ENCODE peak calls at places on chromosomes 7 and 10, in seven cellular contexts. X, B, F, Z, O, K and E are unnamed samples. For H3K9me3 and H3K4me1, the result is how much of the 10 kb centered on the place peaks cover.

GRCh38 chr10:14543048-14543903 is 212.6 kb upstream of the FRMD4A start:
- DNase-seq in X (peak), B (no peak), F (peak), Z (no peak), O (no peak), K (no peak), E (no peak)

GRCh38 chr10:117374506-117375359 is 507 bp downstream of the PDZD8 start:
- DNase-seq in X (peak), B (peak), F (peak), Z (peak), O (peak), K (peak), E (peak)

GRCh38 chr10:46523119-46523880 is 33.2 kb downstream of the GPRIN2 start:
- DNase-seq in X (no peak), B (no peak), F (peak), Z (peak), O (no peak), K (peak), E (peak)

GRCh38 chr10:14779053-14779649 is 4.5 kb upstream of the FAM107B start:
- DNase-seq in X (no peak), B (no peak), F (peak), Z (no peak), O (peak), K (no peak), E (no peak)

GRCh38 chr10:37734971-37735370 is 122.4 kb downstream of the ZNF248 start:
- DNase-seq in X (no peak), B (no peak), F (peak), Z (no peak), O (no peak), K (no peak), E (no peak)

GRCh38 chr7:104855826-104856225 is 158.2 kb upstream of the KMT2E start:
- DNase-seq in X (no peak), B (peak), F (no peak), Z (no peak), O (no peak), K (no peak), E (no peak)

GRCh38 chr10:43647576-43647975 is 1.1 kb downstream of the ZNF32 start:
- DNase-seq in X (no peak), B (peak), F (peak), Z (no peak), O (no peak), K (no peak), E (no peak)

GRCh38 chr10:100518761-100519241 is 860 bp downstream of the SEC31B start:
- DNase-seq in X (peak), B (peak), F (peak), Z (no peak), O (peak), K (peak), E (peak)

GRCh38 chr10:88810196-88810961 is 7.8 kb downstream of the LIPM start:
- DNase-seq in X (peak), B (peak), F (peak), Z (no peak), O (peak), K (no peak), E (no peak)

GRCh38 chr10:121265320-121265719 is 332.9 kb downstream of the FGFR2 start:
- DNase-seq in X (no peak), B (no peak), F (no peak), Z (no peak), O (no peak), K (no peak), E (no peak)

GRCh38 chr10:104257235-104257634 is 2.5 kb downstream of the GSTO1 start:
- DNase-seq in X (no peak), B (no peak), F (no peak), Z (no peak), O (no peak), K (no peak), E (no peak)

GRCh38 chr7:2843191-2843685 is 870 bp downstream of the GNA12 start:
- DNase-seq in X (no peak), B (no peak), F (peak), Z (peak), O (no peak), K (no peak), E (no peak)

GRCh38 chr10:127064474-127064873 is 131.9 kb downstream of the INSYN2A start:
- DNase-seq in X (no peak), B (no peak), F (no peak), Z (no peak), O (no peak), K (no peak), E (no peak)

GRCh38 chr10:118965096-118965495 is 64.4 kb upstream of the NANOS1 start:
- DNase-seq in X (no peak), B (no peak), F (no peak), Z (no peak), O (no peak), K (peak), E (no peak)

GRCh38 chr10:58791137-58791536 is 278.5 kb downstream of the BICC1 start:
- DNase-seq in X (no peak), B (no peak), F (peak), Z (no peak), O (no peak), K (no peak), E (no peak)

GRCh38 chr7:17690030-17690429 is 250.3 kb downstream of the SNX13 start:
- DNase-seq in X (no peak), B (no peak), F (peak), Z (no peak), O (no peak), K (no peak), E (no peak)

GRCh38 chr7:71824356-71824755 is 587.8 kb downstream of the CALN1 start:
- DNase-seq in X (no peak), B (no peak), F (peak), Z (no peak), O (no peak), K (no peak), E (no peak)

GRCh38 chr10:77176224-77176623 is 461.4 kb downstream of the KCNMA1 start:
- DNase-seq in X (no peak), B (no peak), F (no peak), Z (no peak), O (no peak), K (no peak), E (no peak)

GRCh38 chr7:35036361-35037171 is 719 bp downstream of the DPY19L1 start:
- DNase-seq in X (peak), B (peak), F (peak), Z (peak), O (peak), K (peak), E (peak)

GRCh38 chr7:65946895-65947294 is 35.1 kb downstream of the GUSB start:
- DNase-seq in X (no peak), B (no peak), F (peak), Z (no peak), O (no peak), K (no peak), E (no peak)

GRCh38 chr7:137441451-137441850 is 97.9 kb upstream of the PTN start:
- DNase-seq in X (no peak), B (no peak), F (peak), Z (no peak), O (no peak), K (no peak), E (no peak)

GRCh38 chr10:113126506-113127192 is 176.6 kb downstream of the TCF7L2 start:
- DNase-seq in X (peak), B (peak), F (peak), Z (peak), O (peak), K (peak), E (peak)

GRCh38 chr7:86989407-86989806 is 70.0 kb downstream of the ELAPOR2 start:
- DNase-seq in X (no peak), B (no peak), F (no peak), Z (no peak), O (no peak), K (no peak), E (no peak)
- H3K9me3 ChIP-seq in X (under half), B (under half), F (under half), Z (under half), O (under half), K (under half), E (under half)

GRCh38 chr10:20276127-20276979 is 460.1 kb downstream of the PLXDC2 start:
- DNase-seq in X (no peak), B (peak), F (no peak), Z (no peak), O (no peak), K (no peak), E (no peak)

GRCh38 chr10:20272575-20272974 is 456.3 kb downstream of the PLXDC2 start:
- DNase-seq in X (no peak), B (no peak), F (no peak), Z (no peak), O (no peak), K (no peak), E (no peak)

GRCh38 chr10:20274580-20274979 is 458.3 kb downstream of the PLXDC2 start:
- DNase-seq in X (no peak), B (no peak), F (no peak), Z (no peak), O (no peak), K (no peak), E (no peak)

GRCh38 chr10:20267734-20268133 is 451.5 kb downstream of the PLXDC2 start:
- DNase-seq in X (no peak), B (no peak), F (no peak), Z (no peak), O (no peak), K (no peak), E (no peak)

DNA sequence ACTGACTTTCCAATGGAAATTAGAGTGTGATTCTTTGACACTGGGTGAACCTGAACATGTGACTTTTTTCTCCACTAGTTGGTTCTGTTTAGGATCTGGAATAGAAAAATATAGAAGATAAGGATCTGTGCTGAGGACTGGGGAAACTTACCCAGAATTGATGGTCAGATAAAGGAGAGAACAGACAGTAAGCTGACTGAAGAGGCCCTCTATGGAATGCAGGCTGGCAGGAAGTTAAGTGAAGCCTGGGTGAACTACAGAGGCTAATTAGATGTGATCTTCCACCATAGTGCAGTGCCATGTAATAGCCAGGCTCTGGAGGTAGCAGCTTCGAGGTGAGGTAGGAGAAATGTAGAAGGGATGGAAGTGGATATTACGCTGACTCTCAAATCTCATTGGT is 455.3 kb downstream of the PLXDC2 start:
- DNase-seq in X (no peak), B (no peak), F (no peak), Z (no peak), O (no peak), K (no peak), E (no peak)
- H3K4me1 ChIP-seq in X (under half), B (under half), F (under half), Z (under half), O (under half), K (under half), E (under half)

GRCh38 chr10:133168617-133169031 is 8.6 kb downstream of the KNDC1 start:
- DNase-seq in X (no peak), B (no peak), F (no peak), Z (no peak), O (no peak), K (peak), E (no peak)

GRCh38 chr10:133167693-133168616 is 7.9 kb downstream of the KNDC1 start:
- DNase-seq in X (no peak), B (no peak), F (no peak), Z (no peak), O (no peak), K (peak), E (no peak)

GRCh38 chr10:133165556-133166503 is 5.8 kb downstream of the KNDC1 start:
- DNase-seq in X (no peak), B (no peak), F (no peak), Z (peak), O (no peak), K (peak), E (no peak)

GRCh38 chr10:133166504-133166827 is 6.4 kb downstream of the KNDC1 start:
- DNase-seq in X (no peak), B (no peak), F (no peak), Z (no peak), O (no peak), K (peak), E (no peak)

GRCh38 chr10:133166828-133167692 is 7.0 kb downstream of the KNDC1 start:
- DNase-seq in X (no peak), B (no peak), F (no peak), Z (peak), O (no peak), K (peak), E (no peak)
- H3K9me3 ChIP-seq in X (under half), B (under half), F (under half), Z (under half), O (under half), K (under half), E (under half)

GRCh38 chr10:62021978-62022802 is 120.7 kb downstream of the ARID5B start:
- DNase-seq in X (no peak), B (no peak), F (no peak), Z (no peak), O (no peak), K (peak), E (no peak)
- H3K4me1 ChIP-seq in X (under half), B (under half), F (half or more), Z (under half), O (half or more), K (under half), E (under half)

DNA sequence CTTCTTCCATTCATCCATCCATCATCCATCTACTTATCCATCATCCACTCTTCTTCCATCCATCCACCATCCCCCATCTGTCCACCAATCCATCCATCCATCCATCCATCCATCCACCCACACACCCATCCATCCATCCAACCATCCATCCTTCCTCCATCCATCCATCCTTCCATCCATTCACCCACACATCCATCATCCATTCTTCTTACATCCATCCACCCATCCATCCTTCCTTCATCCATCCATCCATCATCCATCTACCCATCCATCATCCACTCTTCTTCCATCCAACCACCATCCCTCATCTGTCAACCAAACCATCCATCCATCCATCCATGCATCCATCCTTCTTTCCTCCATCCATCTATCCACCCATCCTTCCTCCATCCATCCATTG is 429.3 kb downstream of the DNAJB6 start:
- DNase-seq in X (no peak), B (no peak), F (no peak), Z (no peak), O (no peak), K (no peak), E (no peak)
- H3K9me3 ChIP-seq in X (under half), B (under half), F (under half), Z (under half), O (under half), K (under half), E (under half)

DNA sequence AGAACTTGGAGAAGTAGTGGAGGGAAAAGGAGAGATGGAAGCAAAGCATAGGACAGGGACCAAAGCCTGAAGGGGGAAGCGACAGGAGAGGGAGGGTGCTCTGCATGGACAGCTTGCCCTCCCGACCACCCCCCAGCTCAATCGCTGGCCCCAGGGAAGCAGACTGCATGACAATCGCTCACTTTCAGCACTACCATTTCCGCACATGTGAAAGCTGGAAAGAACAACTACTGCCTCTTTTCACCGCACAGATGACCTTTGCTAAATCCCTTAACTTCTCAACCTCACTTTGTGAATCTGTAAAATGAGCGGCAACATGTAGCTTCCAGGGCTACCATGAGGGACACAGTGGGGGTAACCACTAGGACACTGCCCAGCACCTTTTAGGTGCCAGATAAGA is 17.1 kb downstream of the VOPP1 start:
- DNase-seq in X (no peak), B (no peak), F (no peak), Z (no peak), O (no peak), K (no peak), E (no peak)
- H3K4me1 ChIP-seq in X (under half), B (under half), F (under half), Z (half or more), O (under half), K (under half), E (half or more)

DNA sequence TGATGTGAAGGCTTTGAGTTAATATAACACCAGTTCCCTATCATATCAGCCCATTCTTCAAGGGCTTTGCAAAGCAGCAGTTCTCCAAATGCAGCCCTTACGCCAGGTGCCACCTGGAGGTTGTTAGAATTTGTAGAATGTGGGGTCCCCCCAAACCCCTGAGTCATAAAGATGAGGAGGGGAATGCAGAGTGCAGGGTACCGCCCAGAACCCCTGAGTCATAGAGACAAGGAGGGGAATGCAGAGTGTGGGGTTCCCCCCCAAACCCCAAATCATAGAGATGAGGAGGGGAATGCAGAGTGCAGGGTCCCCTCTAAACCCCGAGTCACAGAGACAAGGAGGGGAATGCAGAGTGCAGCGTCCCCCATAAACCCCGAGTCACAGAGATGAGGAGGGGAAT is 605.8 kb downstream of the PTPRN2 start:
- DNase-seq in X (no peak), B (no peak), F (no peak), Z (peak), O (no peak), K (peak), E (no peak)
- H3K9me3 ChIP-seq in X (under half), B (under half), F (under half), Z (under half), O (under half), K (under half), E (under half)

GRCh38 chr10:44954962-44955361 is 4.6 kb upstream of the RASSF4 start:
- DNase-seq in X (no peak), B (no peak), F (no peak), Z (no peak), O (no peak), K (no peak), E (no peak)

GRCh38 chr10:44955408-44956070 is 4.1 kb upstream of the RASSF4 start:
- DNase-seq in X (no peak), B (no peak), F (no peak), Z (peak), O (no peak), K (peak), E (peak)

GRCh38 chr10:44956717-44957706 is 2.6 kb upstream of the RASSF4 start:
- DNase-seq in X (no peak), B (no peak), F (no peak), Z (no peak), O (no peak), K (peak), E (no peak)

GRCh38 chr10:44958196-44958896 is 1.3 kb upstream of the RASSF4 start:
- DNase-seq in X (no peak), B (no peak), F (peak), Z (no peak), O (peak), K (peak), E (no peak)

GRCh38 chr10:44956176-44956575 is 3.4 kb upstream of the RASSF4 start:
- DNase-seq in X (no peak), B (no peak), F (no peak), Z (no peak), O (no peak), K (peak), E (no peak)
- H3K4me1 ChIP-seq in X (under half), B (under half), F (under half), Z (under half), O (under half), K (under half), E (half or more)

GRCh38 chr7:255721-256361 is 34.1 kb upstream of the FOXL3 start:
- DNase-seq in X (no peak), B (no peak), F (no peak), Z (peak), O (no peak), K (no peak), E (no peak)

GRCh38 chr7:258476-259190 is 31.3 kb upstream of the FOXL3 start:
- DNase-seq in X (no peak), B (no peak), F (no peak), Z (no peak), O (no peak), K (no peak), E (no peak)

GRCh38 chr7:257647-257992 is 32.4 kb upstream of the FOXL3 start:
- DNase-seq in X (no peak), B (no peak), F (no peak), Z (peak), O (no peak), K (no peak), E (no peak)

GRCh38 chr7:256461-256940 is 33.5 kb upstream of the FOXL3 start:
- DNase-seq in X (no peak), B (no peak), F (no peak), Z (peak), O (no peak), K (no peak), E (peak)

GRCh38 chr7:256981-257646 is 32.9 kb upstream of the FOXL3 start:
- DNase-seq in X (no peak), B (no peak), F (no peak), Z (peak), O (no peak), K (no peak), E (peak)
- H3K9me3 ChIP-seq in X (under half), B (under half), F (under half), Z (under half), O (under half), K (under half), E (under half)

GRCh38 chr7:74027124-74027682 is 770 bp upstream of the ELN start:
- DNase-seq in X (no peak), B (no peak), F (no peak), Z (no peak), O (no peak), K (no peak), E (no peak)
- H3K4me1 ChIP-seq in X (under half), B (under half), F (half or more), Z (under half), O (under half), K (under half), E (half or more)